ENCODE peak calls at places on chromosomes 6 and 20, in five cellular contexts. One of them, this sample, is unnamed.

GRCh38 chr6:28720357-28721231 is 194.9 kb downstream of the GPX5 start:
- DNase-seq in HepG2: no peak
- DNase-seq in pancreas: no peak
- DNase-seq in AG10803: no peak
- DNase-seq in glutamatergic neuron: no peak
- DNase-seq in this sample: no peak

GRCh38 chr6:81204741-81205140 is 547.7 kb downstream of the TENT5A start:
- DNase-seq in HepG2: no peak
- DNase-seq in pancreas: no peak
- DNase-seq in AG10803: peak
- DNase-seq in glutamatergic neuron: no peak
- DNase-seq in this sample: no peak

GRCh38 chr20:51529758-51530157 is 12.8 kb downstream of the NFATC2 start:
- DNase-seq in HepG2: no peak
- DNase-seq in pancreas: no peak
- DNase-seq in AG10803: peak
- DNase-seq in glutamatergic neuron: no peak
- DNase-seq in this sample: no peak

GRCh38 chr6:142857609-142858195 is 87.3 kb downstream of the HIVEP2 start:
- DNase-seq in HepG2: no peak
- DNase-seq in pancreas: no peak
- DNase-seq in AG10803: no peak
- DNase-seq in glutamatergic neuron: no peak
- DNase-seq in this sample: no peak

GRCh38 chr20:19886666-19887288 is 128.7 kb downstream of the RIN2 start:
- DNase-seq in HepG2: no peak
- DNase-seq in pancreas: no peak
- DNase-seq in AG10803: no peak
- DNase-seq in glutamatergic neuron: no peak
- DNase-seq in this sample: no peak

GRCh38 chr6:78611886-78612480 is 255.4 kb upstream of the IRAK1BP1 start:
- DNase-seq in HepG2: peak
- DNase-seq in pancreas: no peak
- DNase-seq in AG10803: peak
- DNase-seq in glutamatergic neuron: no peak
- DNase-seq in this sample: no peak

GRCh38 chr20:17796096-17796563 is 96.4 kb downstream of the BANF2 start:
- DNase-seq in HepG2: peak
- DNase-seq in pancreas: no peak
- DNase-seq in AG10803: peak
- DNase-seq in glutamatergic neuron: no peak
- DNase-seq in this sample: peak

GRCh38 chr6:9398794-9399373 is 963.5 kb upstream of the SLC35B3 start:
- DNase-seq in HepG2: no peak
- DNase-seq in pancreas: peak
- DNase-seq in AG10803: peak
- DNase-seq in glutamatergic neuron: peak
- DNase-seq in this sample: no peak

GRCh38 chr20:40506567-40506966 is 182.5 kb downstream of the MAFB start:
- DNase-seq in HepG2: peak
- DNase-seq in pancreas: no peak
- DNase-seq in AG10803: peak
- DNase-seq in glutamatergic neuron: no peak
- DNase-seq in this sample: peak

GRCh38 chr6:43771210-43771857 is 1.3 kb downstream of the VEGFA start:
- DNase-seq in HepG2: peak
- DNase-seq in pancreas: peak
- DNase-seq in AG10803: peak
- DNase-seq in glutamatergic neuron: peak
- DNase-seq in this sample: no peak

GRCh38 chr6:138493413-138493812 is 5.9 kb downstream of the NHSL1 start:
- DNase-seq in HepG2: no peak
- DNase-seq in pancreas: no peak
- DNase-seq in AG10803: peak
- DNase-seq in glutamatergic neuron: no peak
- DNase-seq in this sample: peak

GRCh38 chr6:31633447-31633846 is 12.9 kb downstream of the PRRC2A start:
- DNase-seq in HepG2: no peak
- DNase-seq in pancreas: no peak
- DNase-seq in AG10803: no peak
- DNase-seq in glutamatergic neuron: no peak
- DNase-seq in this sample: no peak

GRCh38 chr6:2536451-2536850 is 214.3 kb downstream of the MYLK4 start:
- DNase-seq in HepG2: no peak
- DNase-seq in pancreas: no peak
- DNase-seq in AG10803: no peak
- DNase-seq in glutamatergic neuron: no peak
- DNase-seq in this sample: no peak

GRCh38 chr20:43722153-43722505 is 4.7 kb downstream of the GTSF1L start:
- DNase-seq in HepG2: no peak
- DNase-seq in pancreas: no peak
- DNase-seq in AG10803: no peak
- DNase-seq in glutamatergic neuron: no peak
- DNase-seq in this sample: no peak

GRCh38 chr6:36607782-36608386 is 13.7 kb downstream of the SRSF3 start:
- DNase-seq in HepG2: no peak
- DNase-seq in pancreas: peak
- DNase-seq in AG10803: no peak
- DNase-seq in glutamatergic neuron: no peak
- DNase-seq in this sample: no peak

GRCh38 chr6:35229304-35229703 is 15.5 kb downstream of the SCUBE3 start:
- DNase-seq in HepG2: no peak
- DNase-seq in pancreas: no peak
- DNase-seq in AG10803: no peak
- DNase-seq in glutamatergic neuron: no peak
- DNase-seq in this sample: no peak

GRCh38 chr20:59749293-59749680 is 144.9 kb downstream of the PHACTR3 start:
- DNase-seq in HepG2: no peak
- DNase-seq in pancreas: no peak
- DNase-seq in AG10803: peak
- DNase-seq in glutamatergic neuron: no peak
- DNase-seq in this sample: peak

GRCh38 chr6:164532546-164533362 is 776.7 kb downstream of the C6orf118 start:
- DNase-seq in HepG2: no peak
- DNase-seq in pancreas: no peak
- DNase-seq in AG10803: no peak
- DNase-seq in glutamatergic neuron: no peak
- DNase-seq in this sample: no peak

GRCh38 chr6:14726816-14727493 is 518.9 kb upstream of the JARID2 start:
- DNase-seq in HepG2: no peak
- DNase-seq in pancreas: no peak
- DNase-seq in AG10803: peak
- DNase-seq in glutamatergic neuron: no peak
- DNase-seq in this sample: no peak

GRCh38 chr6:85417336-85417735 is 32.5 kb upstream of the NT5E start:
- DNase-seq in HepG2: no peak
- DNase-seq in pancreas: no peak
- DNase-seq in AG10803: peak
- DNase-seq in glutamatergic neuron: no peak
- DNase-seq in this sample: no peak

GRCh38 chr6:36962874-36963273 is 8.3 kb downstream of the PI16 start:
- DNase-seq in HepG2: no peak
- DNase-seq in pancreas: no peak
- DNase-seq in AG10803: no peak
- DNase-seq in glutamatergic neuron: peak
- DNase-seq in this sample: no peak

GRCh38 chr20:23889775-23890187 is 10.2 kb upstream of the CST5 start:
- DNase-seq in HepG2: peak
- DNase-seq in pancreas: peak
- DNase-seq in AG10803: peak
- DNase-seq in glutamatergic neuron: peak
- DNase-seq in this sample: peak

GRCh38 chr6:157461000-157461915 is 80.3 kb downstream of the ZDHHC14 start:
- DNase-seq in HepG2: peak
- DNase-seq in pancreas: no peak
- DNase-seq in AG10803: peak
- DNase-seq in glutamatergic neuron: no peak
- DNase-seq in this sample: no peak

DNA sequence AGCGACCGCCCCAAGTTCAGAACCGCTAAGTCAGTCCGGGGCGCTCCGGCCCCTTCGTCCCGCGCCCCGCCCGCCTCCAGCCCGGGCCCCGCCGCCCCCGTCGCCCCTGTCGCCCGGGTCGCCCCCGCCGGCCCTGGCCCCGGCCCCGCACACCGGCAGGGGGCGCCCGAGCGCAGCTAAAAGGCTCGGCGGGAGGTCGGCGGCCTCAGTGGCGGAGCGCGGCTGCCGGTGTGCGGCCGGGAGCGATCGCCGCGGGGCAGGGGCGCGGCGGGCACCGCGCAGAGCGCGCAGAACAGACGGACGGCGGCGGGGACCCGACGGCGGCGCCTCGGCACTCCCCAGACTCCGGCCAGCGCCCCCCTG is at the start of gene FNDC1:
- DNase-seq in HepG2: no peak
- DNase-seq in pancreas: peak
- DNase-seq in AG10803: peak
- DNase-seq in glutamatergic neuron: peak
- DNase-seq in this sample: no peak
- TF ChIP-seq CTCF in HepG2: no peak
- TF ChIP-seq CTCF in pancreas: no peak
- TF ChIP-seq CTCF in AG10803: no peak
- TF ChIP-seq CTCF in glutamatergic neuron: no peak
- TF ChIP-seq CTCF in this sample: no peak

GRCh38 chr6:108714774-108715414 is 133.3 kb upstream of the ARMC2 start:
- DNase-seq in HepG2: peak
- DNase-seq in pancreas: no peak
- DNase-seq in AG10803: peak
- DNase-seq in glutamatergic neuron: no peak
- DNase-seq in this sample: no peak
- TF ChIP-seq CTCF in HepG2: peak
- TF ChIP-seq CTCF in pancreas: no peak
- TF ChIP-seq CTCF in AG10803: no peak
- TF ChIP-seq CTCF in glutamatergic neuron: no peak
- TF ChIP-seq CTCF in this sample: peak

GRCh38 chr6:149043476-149044130 is 273.9 kb upstream of the TAB2 start:
- DNase-seq in HepG2: peak
- DNase-seq in pancreas: no peak
- DNase-seq in AG10803: no peak
- DNase-seq in glutamatergic neuron: peak
- DNase-seq in this sample: no peak
- TF ChIP-seq CTCF in HepG2: peak
- TF ChIP-seq CTCF in pancreas: no peak
- TF ChIP-seq CTCF in AG10803: peak
- TF ChIP-seq CTCF in glutamatergic neuron: peak
- TF ChIP-seq CTCF in this sample: peak

GRCh38 chr20:49394757-49395156 is 87.7 kb downstream of the KCNB1 start:
- DNase-seq in HepG2: no peak
- DNase-seq in pancreas: no peak
- DNase-seq in AG10803: no peak
- DNase-seq in glutamatergic neuron: no peak
- DNase-seq in this sample: no peak

GRCh38 chr20:49395183-49395582 is 87.3 kb downstream of the KCNB1 start:
- DNase-seq in HepG2: no peak
- DNase-seq in pancreas: no peak
- DNase-seq in AG10803: peak
- DNase-seq in glutamatergic neuron: no peak
- DNase-seq in this sample: no peak

GRCh38 chr20:49397525-49397924 is 84.9 kb downstream of the KCNB1 start:
- DNase-seq in HepG2: no peak
- DNase-seq in pancreas: no peak
- DNase-seq in AG10803: peak
- DNase-seq in glutamatergic neuron: no peak
- DNase-seq in this sample: no peak

GRCh38 chr20:49395659-49396058 is 86.8 kb downstream of the KCNB1 start:
- DNase-seq in HepG2: no peak
- DNase-seq in pancreas: no peak
- DNase-seq in AG10803: no peak
- DNase-seq in glutamatergic neuron: no peak
- DNase-seq in this sample: no peak

GRCh38 chr20:49396230-49396629 is 86.2 kb downstream of the KCNB1 start:
- DNase-seq in HepG2: no peak
- DNase-seq in pancreas: no peak
- DNase-seq in AG10803: no peak
- DNase-seq in glutamatergic neuron: no peak
- DNase-seq in this sample: no peak
- TF ChIP-seq CTCF in HepG2: no peak
- TF ChIP-seq CTCF in pancreas: no peak
- TF ChIP-seq CTCF in AG10803: no peak
- TF ChIP-seq CTCF in glutamatergic neuron: peak
- TF ChIP-seq CTCF in this sample: no peak

GRCh38 chr6:136822379-136823127 is at the start of gene PEX7:
- DNase-seq in HepG2: peak
- DNase-seq in pancreas: peak
- DNase-seq in AG10803: peak
- DNase-seq in glutamatergic neuron: peak
- DNase-seq in this sample: peak
- TF ChIP-seq CTCF in HepG2: peak
- TF ChIP-seq CTCF in pancreas: peak
- TF ChIP-seq CTCF in AG10803: peak
- TF ChIP-seq CTCF in glutamatergic neuron: peak
- TF ChIP-seq CTCF in this sample: peak